ENCODE peak calls at places on chromosomes 2 and 18, in six cellular contexts. V is sigmoid colon, P is H9, F is IMR-90, N is dorsolateral prefrontal cortex, S is lung. L is an unnamed sample.

GRCh38 chr2:239190346-239190745 is 210.5 kb downstream of the HDAC4 start:
- DNase-seq in V (peak; percentile 61), F (no peak), N (peak; percentile 24), S (no peak), P (peak; percentile 24), L (no peak)

GRCh38 chr2:237509905-237510304 is 22.9 kb downstream of the MLPH start:
- DNase-seq in V (no peak), S (no peak), N (no peak), P (no peak), F (no peak), L (peak; percentile 55)

GRCh38 chr2:144592500-144593256 is 72.8 kb upstream of the ZEB2 start:
- DNase-seq in V (no peak), F (no peak), P (no peak), S (no peak), N (no peak), L (no peak)

GRCh38 chr18:27685807-27686412 is 491.0 kb downstream of the CDH2 start:
- DNase-seq in V (no peak), N (no peak), P (no peak), S (no peak), F (peak; percentile 39), L (no peak)

GRCh38 chr2:54673501-54673998 is 49.9 kb upstream of the EML6 start:
- DNase-seq in S (peak; percentile 75), V (peak; percentile 93), F (no peak), P (no peak), N (no peak), L (peak; percentile 61)

GRCh38 chr2:74444498-74445318 is 3.0 kb upstream of the RTKN start:
- DNase-seq in S (no peak), F (no peak), P (no peak), V (no peak), N (no peak), L (no peak)

GRCh38 chr2:137910641-137911040 is 53.6 kb upstream of the HNMT start:
- DNase-seq in N (no peak), S (no peak), V (no peak), P (no peak), F (peak; percentile 20), L (no peak)

GRCh38 chr18:48607049-48607984 is 68.5 kb downstream of the CTIF start:
- DNase-seq in S (peak; percentile 54), P (no peak), N (no peak), V (no peak), F (peak; percentile 90), L (no peak)

GRCh38 chr2:201149064-201149820 is 33.3 kb downstream of the CFLAR start:
- DNase-seq in V (no peak), N (no peak), S (no peak), F (peak; percentile 96), P (no peak), L (no peak)

GRCh38 chr2:205730191-205730590 is 47.9 kb downstream of the NRP2 start:
- DNase-seq in F (no peak), N (no peak), V (no peak), S (no peak), P (no peak), L (no peak)

GRCh38 chr2:30611572-30611971 is 164.5 kb downstream of the LCLAT1 start:
- DNase-seq in N (no peak), F (no peak), V (no peak), S (peak; percentile 70), P (no peak), L (no peak)

GRCh38 chr2:220188031-220188430 is 560.6 kb downstream of the SLC4A3 start:
- DNase-seq in P (no peak), F (peak; percentile 43), N (no peak), S (no peak), V (no peak), L (no peak)

GRCh38 chr2:240287011-240287410 is 146.6 kb upstream of the OTOS start:
- DNase-seq in F (no peak), S (no peak), N (no peak), V (no peak), P (no peak), L (no peak)

GRCh38 chr2:150863691-150864090 is 376.2 kb upstream of the RND3 start:
- DNase-seq in P (no peak), F (no peak), N (no peak), V (no peak), S (no peak), L (no peak)
- H3K27ac ChIP-seq in P (no peak overlapping the region), F (no peak overlapping the region), N (no peak overlapping the region), V (no peak overlapping the region), S (no peak overlapping the region), L (no peak overlapping the region)

GRCh38 chr2:27680571-27680970 is 16.9 kb downstream of the SLC4A1AP start:
- DNase-seq in V (no peak), F (no peak), N (no peak), P (no peak), S (no peak), L (no peak)
- H3K27ac ChIP-seq in V (no peak overlapping the region), F (no peak overlapping the region), N (no peak overlapping the region), P (no peak overlapping the region), S (no peak overlapping the region), L (no peak overlapping the region)

GRCh38 chr2:182550234-182550633 is 123.4 kb upstream of the PDE1A start:
- DNase-seq in S (no peak), P (no peak), V (no peak), N (no peak), F (no peak), L (no peak)
- H3K27ac ChIP-seq in S (no peak overlapping the region), P (no peak overlapping the region), V (no peak overlapping the region), N (peak overlapping the region; percentile 96), F (no peak overlapping the region), L (no peak overlapping the region)

GRCh38 chr2:233689031-233689430 is 3.7 kb upstream of the UGT1A6 start:
- DNase-seq in F (no peak), P (no peak), V (no peak), N (no peak), S (no peak), L (no peak)

GRCh38 chr2:233688341-233688740 is 4.3 kb upstream of the UGT1A6 start:
- DNase-seq in S (no peak), P (no peak), F (no peak), N (no peak), V (no peak), L (no peak)

GRCh38 chr2:233689498-233689897 is 3.2 kb upstream of the UGT1A6 start:
- DNase-seq in N (no peak), S (no peak), F (no peak), P (no peak), V (no peak), L (no peak)

GRCh38 chr2:233691443-233692433 is 952 bp upstream of the UGT1A6 start:
- DNase-seq in F (no peak), V (no peak), P (no peak), N (no peak), S (no peak), L (no peak)

DNA sequence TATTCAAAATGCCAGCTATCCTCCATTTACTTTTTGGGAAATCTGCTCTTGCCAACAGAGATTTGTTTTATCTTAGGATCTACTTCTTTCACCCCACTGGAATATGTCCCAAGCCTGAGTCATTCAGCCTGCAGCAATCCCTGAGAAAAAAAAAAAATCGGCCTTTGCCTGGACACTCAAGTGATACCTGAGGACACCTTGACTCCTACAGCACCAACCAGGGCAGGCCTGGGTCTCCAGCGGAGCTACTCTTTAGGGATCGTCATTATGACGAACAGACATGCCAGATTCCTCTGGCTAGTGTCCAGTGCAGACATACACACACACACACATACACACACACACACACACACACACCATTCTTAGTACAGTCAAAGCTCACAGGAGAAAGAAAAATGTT is 2.2 kb upstream of the UGT1A6 start:
- DNase-seq in S (no peak), P (no peak), V (no peak), F (peak; percentile 3), N (no peak), L (no peak)
- H3K27ac ChIP-seq in S (no peak overlapping the region), P (no peak overlapping the region), V (no peak overlapping the region), F (no peak overlapping the region), N (no peak overlapping the region), L (no peak overlapping the region)

DNA sequence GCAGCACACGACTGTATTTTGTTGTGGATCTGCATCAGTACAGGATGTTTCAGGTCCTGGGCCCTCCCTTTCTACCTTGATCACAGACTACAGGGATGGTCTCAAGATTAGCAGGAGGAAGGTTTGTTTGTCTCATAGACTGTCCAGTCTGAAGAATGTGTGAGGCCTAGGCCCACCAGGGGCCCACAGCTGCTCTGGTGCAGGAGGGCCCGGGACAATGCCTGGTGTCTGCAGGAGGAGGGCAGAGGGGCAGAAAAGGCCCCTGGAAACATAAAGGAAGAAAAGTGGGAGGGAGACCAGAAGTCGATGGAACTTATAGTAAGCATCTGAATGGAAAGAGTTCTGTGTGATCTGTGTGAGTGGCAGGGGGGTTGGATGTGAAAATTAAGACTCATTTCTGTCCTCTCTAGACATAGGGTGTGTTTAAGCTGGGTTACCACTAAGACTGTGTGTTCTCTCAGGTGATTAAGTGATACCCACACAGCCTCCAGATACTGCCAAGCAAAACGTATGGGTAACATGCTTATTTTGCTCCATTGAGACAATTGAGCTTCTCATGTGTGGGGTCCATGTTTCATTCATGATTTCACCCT is 33.4 kb upstream of the LPIN2 start:
- DNase-seq in F (no peak), S (no peak), N (no peak), V (no peak), P (no peak), L (no peak)
- H3K27ac ChIP-seq in F (no peak overlapping the region), S (no peak overlapping the region), N (no peak overlapping the region), V (no peak overlapping the region), P (no peak overlapping the region), L (no peak overlapping the region)

GRCh38 chr2:216537366-216537765 is 38.7 kb downstream of the RPL37A start:
- DNase-seq in S (no peak), V (no peak), N (no peak), P (no peak), F (no peak), L (no peak)

GRCh38 chr2:216540920-216541319 is 42.3 kb downstream of the RPL37A start:
- DNase-seq in F (no peak), S (no peak), V (no peak), P (no peak), N (no peak), L (no peak)

GRCh38 chr2:216539791-216540241 is 41.2 kb downstream of the RPL37A start:
- DNase-seq in S (peak; percentile 48), N (no peak), F (peak; percentile 49), P (no peak), V (no peak), L (peak; percentile 92)

GRCh38 chr2:216538538-216538937 is 39.9 kb downstream of the RPL37A start:
- DNase-seq in S (no peak), F (no peak), V (no peak), P (no peak), N (no peak), L (no peak)

GRCh38 chr2:216539120-216539519 is 40.5 kb downstream of the RPL37A start:
- DNase-seq in V (no peak), N (no peak), S (no peak), F (no peak), P (no peak), L (no peak)
- H3K27ac ChIP-seq in V (no peak overlapping the region), N (no peak overlapping the region), S (no peak overlapping the region), F (no peak overlapping the region), P (no peak overlapping the region), L (peak overlapping the region; percentile 60)

DNA sequence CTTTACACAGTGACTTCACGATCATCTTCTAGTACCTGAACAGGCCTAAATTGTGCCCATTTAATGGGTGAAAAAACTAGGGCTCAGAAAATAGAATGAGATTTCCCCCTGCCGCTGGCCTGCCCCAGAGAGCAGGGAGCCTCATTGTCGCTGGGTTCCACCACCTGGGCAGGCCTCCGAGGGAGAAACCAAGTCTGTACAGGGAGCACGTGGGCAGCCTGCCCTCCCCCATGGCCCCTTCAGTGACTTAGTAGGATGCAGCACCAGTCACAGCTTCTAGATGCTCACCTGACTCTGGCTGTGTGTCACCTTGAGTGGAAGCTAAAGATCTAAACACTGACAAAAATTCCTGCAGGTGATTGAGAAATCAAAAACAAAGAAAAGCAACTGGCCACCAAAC is 18.5 kb upstream of the ASPRV1 start:
- DNase-seq in N (no peak), P (no peak), F (no peak), V (no peak), S (no peak), L (no peak)
- H3K27ac ChIP-seq in N (no peak overlapping the region), P (no peak overlapping the region), F (no peak overlapping the region), V (no peak overlapping the region), S (no peak overlapping the region), L (no peak overlapping the region)

GRCh38 chr2:109124982-109125594 is 3.9 kb upstream of the SH3RF3 start:
- DNase-seq in N (no peak), F (no peak), P (no peak), V (no peak), S (no peak), L (no peak)
- H3K27ac ChIP-seq in N (no peak overlapping the region), F (peak overlapping the region; percentile 51), P (no peak overlapping the region), V (no peak overlapping the region), S (no peak overlapping the region), L (no peak overlapping the region)